ENCODE peak calls at places on chromosomes 6 and 20, in six cellular contexts. O is K562, V is GM12878, W is stomach, K is A549, U is tibial nerve. R is an unnamed sample.

GRCh38 chr20:35312348-35312747 is 20.1 kb upstream of the FAM83C start:
- DNase-seq in U (no peak), V (peak), O (peak), W (no peak), K (peak), R (no peak)

GRCh38 chr6:45965787-45966186 is 49.9 kb downstream of the CLIC5 start:
- DNase-seq in W (no peak), O (no peak), K (no peak), V (no peak), U (no peak), R (no peak)

GRCh38 chr6:26315274-26315673 is 49.7 kb upstream of the BTN3A2 start:
- DNase-seq in W (no peak), U (no peak), V (no peak), O (no peak), K (no peak), R (no peak)

GRCh38 chr6:52065621-52066020 is 21.8 kb downstream of the PKHD1 start:
- DNase-seq in W (no peak), K (no peak), V (no peak), U (no peak), O (no peak), R (no peak)

GRCh38 chr20:3679749-3680700 is 1.8 kb downstream of the ADAM33 start:
- DNase-seq in K (no peak), V (no peak), U (no peak), W (peak), O (no peak), R (no peak)

GRCh38 chr6:3213334-3213695 is 14.1 kb downstream of the TUBB2B start:
- DNase-seq in V (no peak), W (no peak), O (no peak), U (no peak), K (no peak), R (no peak)

GRCh38 chr6:165769401-165769800 is 106.4 kb upstream of the PDE10A start:
- DNase-seq in V (no peak), U (no peak), O (no peak), K (no peak), W (no peak), R (no peak)

GRCh38 chr6:127348046-127348661 is 4.7 kb upstream of the ECHDC1 start:
- DNase-seq in K (no peak), O (no peak), V (no peak), U (no peak), W (no peak), R (no peak)

GRCh38 chr6:29568021-29568420 is 8.5 kb upstream of the UBD start:
- DNase-seq in W (no peak), V (no peak), U (no peak), O (no peak), K (no peak), R (no peak)

GRCh38 chr20:45341939-45342862 is 6.0 kb downstream of the SDC4 start:
- DNase-seq in O (peak), U (no peak), W (peak), V (no peak), K (no peak), R (peak)

GRCh38 chr6:154276810-154277577 is 79.6 kb downstream of the IPCEF1 start:
- DNase-seq in U (no peak), V (no peak), K (peak), O (peak), W (no peak), R (no peak)

GRCh38 chr6:109579361-109579760 is 96.3 kb upstream of the ZBTB24 start:
- DNase-seq in O (no peak), K (no peak), U (no peak), W (no peak), V (peak), R (no peak)

GRCh38 chr6:110323004-110323657 is 35.0 kb downstream of the METTL24 start:
- DNase-seq in W (no peak), U (no peak), O (no peak), K (no peak), V (no peak), R (no peak)

GRCh38 chr6:31568537-31568961 is 3.5 kb upstream of the LTA start:
- DNase-seq in K (no peak), W (no peak), O (no peak), U (no peak), V (peak), R (no peak)

GRCh38 chr20:31967830-31968249 is at the start of gene XKR7:
- DNase-seq in O (peak), V (no peak), K (no peak), U (no peak), W (no peak), R (peak)

GRCh38 chr20:53706511-53707031 is 112.9 kb upstream of the ZNF217 start:
- DNase-seq in V (peak), K (no peak), U (no peak), O (no peak), W (no peak), R (no peak)

DNA sequence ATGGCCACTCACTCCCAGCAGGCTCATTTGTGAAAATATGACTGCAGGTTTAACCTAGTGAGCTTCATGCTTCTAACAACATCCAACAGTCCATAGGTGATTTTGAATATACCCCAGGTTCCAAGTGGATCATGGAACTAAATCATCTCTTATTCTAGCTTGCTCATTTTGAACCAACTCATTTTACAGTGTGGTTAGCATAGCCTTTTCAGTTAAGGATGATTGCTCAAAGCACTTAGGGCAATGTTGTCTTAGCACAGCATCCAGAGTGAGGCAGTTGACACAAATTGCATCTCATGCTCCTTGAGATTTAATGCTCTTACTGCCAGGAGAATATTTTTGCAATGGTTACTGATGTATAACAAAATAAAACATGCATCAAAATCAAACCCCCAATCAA is 135.9 kb upstream of the NRSN1 start:
- DNase-seq in U (no peak), V (no peak), K (no peak), W (no peak), O (no peak), R (no peak)
- TF ChIP-seq EP300 in U (no peak), V (no peak), K (no peak), W (no peak), O (no peak), R (no peak)

DNA sequence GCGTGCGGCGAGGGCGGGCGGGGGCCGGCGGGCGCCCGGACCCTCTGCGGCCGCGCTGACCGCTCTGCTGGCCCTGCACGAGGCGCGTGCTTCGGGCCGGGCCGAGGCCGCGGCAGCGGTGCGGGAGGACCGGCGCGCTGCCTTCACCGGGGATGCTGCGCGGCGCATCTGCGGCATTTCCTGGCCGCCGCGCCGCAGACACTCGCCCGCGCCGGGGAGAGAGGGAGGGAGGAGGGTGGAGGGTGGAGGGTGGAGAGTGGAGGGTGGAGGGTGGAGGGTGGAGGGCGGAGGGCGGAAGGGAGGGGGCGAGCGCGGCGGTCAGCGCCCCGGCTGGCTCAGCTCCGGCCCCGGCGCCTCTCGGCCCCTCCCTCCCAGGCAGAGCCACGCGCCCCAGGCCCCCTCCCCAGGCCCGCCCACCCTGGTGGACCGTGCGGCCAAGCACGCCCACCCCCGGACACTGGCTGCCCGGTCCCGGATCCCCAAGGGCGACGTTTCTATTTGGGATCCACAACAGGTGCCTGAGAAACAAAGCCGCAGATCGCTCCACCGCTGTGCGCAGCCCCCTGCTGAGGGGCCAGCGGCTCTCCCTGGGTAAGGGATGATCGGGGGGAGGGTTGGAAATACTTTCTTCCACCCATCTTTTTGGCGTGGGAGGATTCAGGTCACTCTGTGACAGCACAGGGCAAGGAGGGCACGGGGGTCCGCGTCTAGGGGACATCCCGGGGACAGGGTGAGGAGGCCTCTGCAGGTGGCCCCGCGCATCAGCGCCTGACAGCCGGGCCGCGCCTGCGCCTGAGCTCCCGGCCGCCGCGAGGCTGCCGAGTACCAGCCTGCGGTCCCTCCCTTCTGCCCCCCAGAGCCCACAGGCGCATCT is 111.2 kb upstream of the BEND6 start:
- DNase-seq in U (peak), K (peak), W (peak), V (peak), O (peak), R (peak)
- TF ChIP-seq POLR2A in U (no peak), K (peak), W (no peak), V (peak), O (no peak), R (no peak)

GRCh38 chr20:8330785-8331699 is 199.0 kb downstream of the PLCB1 start:
- DNase-seq in W (no peak), O (no peak), U (no peak), K (no peak), V (no peak), R (no peak)
- TF ChIP-seq EP300 in W (no peak), O (no peak), U (no peak), K (no peak), V (no peak), R (no peak)

DNA sequence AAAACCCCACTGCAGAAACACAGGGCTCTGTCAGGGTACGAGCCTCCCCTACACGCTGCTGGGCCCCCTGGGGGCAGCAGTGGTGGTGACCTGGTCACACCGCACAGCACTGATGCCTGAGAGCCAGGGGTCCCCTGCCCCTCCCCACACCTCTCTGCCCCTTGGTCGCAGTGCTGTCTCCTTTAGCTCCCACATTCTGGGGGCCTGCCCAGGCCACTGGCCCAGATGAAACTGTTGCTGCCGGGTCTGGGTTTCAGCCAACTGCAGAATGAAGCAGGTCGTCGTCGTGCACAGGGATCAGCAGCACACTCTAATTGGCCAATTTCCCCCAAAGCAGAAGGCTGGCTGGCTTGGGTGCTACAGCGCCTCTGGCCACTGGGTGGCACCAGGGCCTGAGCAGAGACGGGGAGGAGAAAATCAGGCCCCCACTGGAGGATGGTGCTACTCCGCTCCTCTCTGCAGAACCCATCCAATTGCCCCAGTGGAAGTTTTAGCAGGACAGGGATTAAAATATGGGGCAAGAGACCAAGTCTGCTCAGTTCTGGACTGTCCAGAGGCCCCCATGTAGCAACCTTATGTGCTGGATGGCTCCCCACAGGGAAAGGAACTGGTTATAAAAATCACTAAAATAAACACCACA is 26.1 kb downstream of the DIDO1 start:
- DNase-seq in W (peak), U (peak), V (no peak), K (peak), O (peak), R (peak)
- TF ChIP-seq POLR2A in W (no peak), U (peak), V (peak), K (no peak), O (peak), R (no peak)

DNA sequence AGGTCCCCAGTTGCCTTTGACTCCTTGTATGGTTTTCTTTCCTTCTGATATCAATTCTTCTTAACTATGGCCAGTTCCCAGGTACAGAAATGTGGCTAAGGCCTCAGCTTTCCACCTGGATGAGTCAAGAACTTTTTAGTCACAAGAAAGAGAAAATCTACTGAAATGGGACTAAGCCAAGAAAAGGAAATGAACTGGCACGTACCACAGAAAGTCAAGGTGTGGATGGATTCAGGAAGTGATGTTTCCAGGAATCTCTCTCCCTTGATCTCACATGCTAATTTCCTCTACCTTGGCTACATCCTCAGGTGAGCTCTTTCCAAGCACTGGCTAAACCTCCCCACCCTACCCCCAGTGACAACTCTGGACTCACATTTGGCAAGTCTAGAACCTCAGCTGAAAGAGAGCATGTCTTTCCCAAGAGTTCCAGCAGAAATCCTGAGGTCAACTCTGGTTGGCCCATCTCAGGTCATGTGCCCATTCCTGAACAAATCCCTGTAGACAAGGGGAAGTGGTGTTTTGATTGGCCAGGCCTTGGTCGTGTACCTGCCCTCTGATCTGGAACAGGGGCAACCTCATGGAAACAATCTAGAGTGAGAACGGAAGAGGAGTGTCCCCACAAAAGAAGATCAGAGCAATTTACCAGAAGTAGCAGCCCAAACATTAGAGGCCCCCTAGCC is 205.3 kb downstream of the NFATC2 start:
- DNase-seq in K (no peak), U (no peak), V (no peak), O (no peak), W (no peak), R (no peak)
- TF ChIP-seq EP300 in K (no peak), U (no peak), V (no peak), O (no peak), W (no peak), R (no peak)

GRCh38 chr6:22627644-22628043 is 58.3 kb downstream of the HDGFL1 start:
- DNase-seq in W (no peak), V (peak), U (no peak), O (no peak), K (no peak), R (no peak)
- TF ChIP-seq POLR2A in W (no peak), V (no peak), U (no peak), O (no peak), K (no peak), R (no peak)

GRCh38 chr6:87724994-87725811 is 23.2 kb upstream of the AKIRIN2 start:
- DNase-seq in V (peak), W (no peak), O (peak), U (no peak), K (no peak), R (no peak)

GRCh38 chr6:87718662-87719433 is 16.8 kb upstream of the AKIRIN2 start:
- DNase-seq in V (no peak), U (no peak), K (no peak), W (no peak), O (no peak), R (peak)

GRCh38 chr6:87721311-87721710 is 19.3 kb upstream of the AKIRIN2 start:
- DNase-seq in O (no peak), W (no peak), K (no peak), U (no peak), V (no peak), R (no peak)

GRCh38 chr6:87723727-87724078 is 21.7 kb upstream of the AKIRIN2 start:
- DNase-seq in U (no peak), W (no peak), V (no peak), K (no peak), O (no peak), R (no peak)

DNA sequence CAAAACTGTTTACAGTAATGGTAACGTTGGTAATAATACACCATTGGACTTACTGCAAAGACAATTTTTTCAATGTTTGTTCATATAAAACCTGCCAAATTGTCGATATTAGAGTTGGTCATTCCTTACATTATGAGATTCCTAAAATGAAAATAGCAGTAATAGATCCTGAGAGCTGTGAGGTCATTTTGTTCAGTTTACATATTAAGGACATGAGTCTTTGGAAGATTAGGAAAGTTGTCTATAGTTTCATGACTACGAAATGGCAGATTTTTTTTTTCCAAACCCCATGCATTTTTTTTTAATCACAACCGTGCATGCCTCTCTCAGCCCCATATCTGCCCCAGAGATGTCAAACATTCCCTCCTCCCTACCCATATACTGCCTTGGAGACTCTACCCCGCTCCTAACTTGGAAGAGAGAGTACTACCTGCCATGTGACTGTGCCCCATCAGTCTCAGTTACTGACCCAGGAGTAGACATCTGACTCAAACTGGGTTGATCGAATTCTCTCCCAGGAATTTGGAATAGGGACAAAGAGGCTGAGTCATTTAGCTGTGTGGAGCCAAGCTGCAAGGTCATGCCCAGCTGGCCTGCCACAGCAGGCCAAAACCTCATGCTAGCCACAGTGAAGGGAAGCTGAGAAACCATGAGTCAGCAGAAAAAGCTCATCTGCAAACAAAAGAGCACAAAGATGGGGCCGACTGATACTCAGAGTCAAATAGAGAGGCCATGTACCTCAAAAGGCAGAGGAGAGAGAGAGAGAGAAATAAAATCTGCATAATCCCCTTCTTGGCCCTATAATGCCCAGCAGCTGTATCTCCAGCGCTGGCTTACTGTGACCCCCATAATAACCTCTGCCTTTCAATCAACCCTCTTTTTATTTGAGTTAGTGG is 21.0 kb upstream of the AKIRIN2 start:
- DNase-seq in O (peak), U (no peak), W (peak), K (peak), V (peak), R (peak)
- TF ChIP-seq EP300 in O (peak), U (no peak), W (no peak), K (peak), V (peak), R (no peak)

DNA sequence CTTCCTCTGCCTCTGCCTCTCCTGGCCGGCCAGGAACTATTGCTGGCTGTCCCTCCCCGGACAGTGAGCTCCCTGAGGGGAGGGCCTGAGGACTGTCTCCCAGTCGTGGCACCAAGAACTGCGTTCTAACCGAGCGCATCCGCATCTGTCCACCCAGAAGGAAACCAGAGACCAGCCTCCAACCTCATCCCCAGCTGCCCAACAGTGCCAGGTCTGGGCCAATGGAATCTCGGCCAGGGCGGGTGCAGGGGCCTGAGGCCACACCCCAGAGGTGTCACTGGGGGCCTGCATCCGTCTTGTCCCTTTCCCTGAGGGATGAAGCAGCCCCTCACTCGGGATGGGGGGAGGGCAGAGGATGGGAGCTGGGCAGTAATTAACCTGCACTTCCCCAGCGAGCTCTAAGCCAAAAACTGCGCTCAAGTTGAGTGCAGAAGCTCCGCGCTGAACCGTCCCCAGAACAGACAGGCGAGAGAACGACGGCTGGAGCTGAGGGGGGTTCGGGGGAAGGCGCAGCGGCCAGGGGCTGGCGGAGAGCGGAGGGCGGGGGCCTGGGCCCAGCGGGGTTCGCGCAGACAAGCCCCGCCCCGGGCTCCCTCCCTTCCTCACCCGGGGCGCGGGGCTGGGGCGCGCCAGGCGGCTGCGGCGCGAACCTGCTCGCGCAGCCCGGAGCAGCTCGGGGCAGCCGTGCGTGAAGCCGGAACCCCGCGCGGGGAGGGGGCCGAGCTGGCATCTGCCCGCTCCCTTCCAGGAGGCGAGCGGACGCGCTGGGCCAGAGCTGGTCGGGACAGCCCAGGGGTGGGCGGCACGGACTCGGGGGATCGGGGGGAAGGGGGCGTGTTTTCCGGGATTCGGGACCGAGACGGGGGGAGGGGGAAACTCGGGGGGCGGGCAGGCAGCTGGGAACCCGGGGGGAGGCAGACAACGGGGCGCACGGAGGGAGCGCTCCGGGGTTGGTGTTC is 1.4 kb downstream of the TFEB start:
- DNase-seq in K (peak), W (peak), O (peak), U (peak), V (peak), R (peak)
- TF ChIP-seq POLR2A in K (peak), W (no peak), O (no peak), U (no peak), V (peak), R (peak)